ENCODE peak calls at places on chromosomes 2 and 18, in five cellular contexts. Y, L, E, Q and H are unnamed samples. For H3K27me3, the result is how much of the 10 kb centered on the place peaks cover.

GRCh38 chr2:120238728-120239487 is 13.7 kb upstream of the RALB start:
- DNase-seq in L (no peak), Q (no peak), E (peak), Y (no peak), H (no peak)

GRCh38 chr2:165868211-165868610 is 74.2 kb upstream of the GALNT3 start:
- DNase-seq in E (no peak), Y (no peak), L (no peak), Q (no peak), H (no peak)

GRCh38 chr2:224946911-224947310 is 95.4 kb downstream of the DOCK10 start:
- DNase-seq in Q (no peak), E (no peak), Y (no peak), L (no peak), H (no peak)

GRCh38 chr18:79789901-79790885 is 7.5 kb upstream of the KCNG2 start:
- DNase-seq in E (no peak), L (no peak), Q (no peak), Y (no peak), H (no peak)

GRCh38 chr2:130300258-130300969 is 42.3 kb upstream of the IMP4 start:
- DNase-seq in Y (no peak), L (no peak), E (no peak), Q (no peak), H (no peak)

GRCh38 chr2:138536302-138536701 is 34.7 kb downstream of the SPOPL start:
- DNase-seq in L (no peak), Q (no peak), Y (no peak), E (no peak), H (no peak)

GRCh38 chr2:63058149-63058741 is 7.6 kb downstream of the OTX1 start:
- DNase-seq in L (no peak), E (no peak), Q (no peak), Y (no peak), H (no peak)

GRCh38 chr2:217270089-217270800 is 410.4 kb upstream of the TNP1 start:
- DNase-seq in L (no peak), Q (no peak), Y (no peak), E (no peak), H (no peak)

GRCh38 chr2:26615336-26616031 is 25.7 kb downstream of the CIB4 start:
- DNase-seq in Y (no peak), E (no peak), L (peak), Q (no peak), H (no peak)

GRCh38 chr2:46998551-46998950 is 82.9 kb upstream of the MCFD2 start:
- DNase-seq in Q (no peak), L (no peak), Y (no peak), E (no peak), H (no peak)

GRCh38 chr2:58419983-58420382 is 178.9 kb upstream of the FANCL start:
- DNase-seq in Y (no peak), L (peak), Q (no peak), E (no peak), H (no peak)

GRCh38 chr2:120310136-120310535 is 35.8 kb upstream of the INHBB start:
- DNase-seq in Q (no peak), E (no peak), Y (no peak), L (no peak), H (no peak)

GRCh38 chr2:184554736-184555135 is 43.6 kb upstream of the ZNF804A start:
- DNase-seq in E (no peak), Q (no peak), Y (no peak), L (no peak), H (no peak)

GRCh38 chr18:55999641-56000040 is 411.6 kb upstream of the TCF4 start:
- DNase-seq in E (no peak), Y (no peak), Q (no peak), L (no peak), H (no peak)

GRCh38 chr2:107808986-107809385 is 17.7 kb upstream of the RGPD4 start:
- DNase-seq in E (no peak), Q (no peak), L (no peak), Y (no peak), H (peak)

GRCh38 chr2:120938132-120938771 is 202.6 kb downstream of the GLI2 start:
- DNase-seq in Y (no peak), L (no peak), Q (no peak), E (peak), H (no peak)

GRCh38 chr18:76412010-76412817 is 82.8 kb downstream of the ZNF516 start:
- DNase-seq in Y (no peak), Q (no peak), E (no peak), L (no peak), H (no peak)

GRCh38 chr2:205802069-205802468 is 119.8 kb downstream of the NRP2 start:
- DNase-seq in Q (no peak), Y (no peak), L (no peak), E (no peak), H (no peak)

GRCh38 chr2:67346718-67347407 is 50.3 kb upstream of the ETAA1 start:
- DNase-seq in Y (no peak), Q (no peak), L (no peak), E (no peak), H (no peak)

GRCh38 chr2:173914055-173914922 is 50.9 kb downstream of the SP3 start:
- DNase-seq in Y (no peak), E (no peak), L (no peak), Q (no peak), H (no peak)

GRCh38 chr2:7899923-7900322 is 781.9 kb upstream of the ID2 start:
- DNase-seq in L (no peak), Y (no peak), E (no peak), Q (no peak), H (no peak)
- H3K27ac ChIP-seq in L (no peak), Y (no peak), E (no peak), Q (no peak), H (no peak)

GRCh38 chr2:40213071-40213470 is 238.8 kb downstream of the SLC8A1 start:
- DNase-seq in L (no peak), E (no peak), Y (no peak), Q (no peak), H (no peak)
- TF ChIP-seq CTCF in L (peak), E (peak), Y (peak), Q (peak), H (no peak)

GRCh38 chr18:37251679-37252078 is 313.9 kb downstream of the CELF4 start:
- DNase-seq in Y (peak), L (no peak), Q (no peak), E (no peak), H (no peak)

GRCh38 chr18:37247499-37248161 is 318.0 kb downstream of the CELF4 start:
- DNase-seq in Y (no peak), Q (no peak), L (no peak), E (no peak), H (no peak)

GRCh38 chr18:37249895-37250618 is 315.5 kb downstream of the CELF4 start:
- DNase-seq in Q (no peak), Y (no peak), E (no peak), L (no peak), H (no peak)

GRCh38 chr18:37248281-37248680 is 317.3 kb downstream of the CELF4 start:
- DNase-seq in E (no peak), Y (no peak), L (no peak), Q (no peak), H (no peak)

GRCh38 chr18:37249171-37249886 is 316.3 kb downstream of the CELF4 start:
- DNase-seq in E (no peak), Y (no peak), Q (no peak), L (no peak), H (no peak)
- H3K27me3 ChIP-seq in E (under half), Y (under half), Q (under half), L (under half), H (under half)

GRCh38 chr2:110679337-110679707 is 1.5 kb upstream of the BUB1 start:
- DNase-seq in E (no peak), L (peak), Q (peak), Y (no peak), H (no peak)
- H3K27ac ChIP-seq in E (no peak), L (no peak), Q (peak), Y (no peak), H (no peak)

GRCh38 chr18:23664674-23665073 is 2.0 kb upstream of the ANKRD29 start:
- DNase-seq in Q (no peak), L (no peak), Y (no peak), E (no peak), H (no peak)

GRCh38 chr18:23669804-23670203 is 7.1 kb upstream of the ANKRD29 start:
- DNase-seq in Y (no peak), E (no peak), Q (no peak), L (no peak), H (no peak)

GRCh38 chr18:23669202-23669766 is 6.6 kb upstream of the ANKRD29 start:
- DNase-seq in E (no peak), Y (no peak), Q (no peak), L (no peak), H (no peak)

GRCh38 chr18:23668731-23669130 is 6.0 kb upstream of the ANKRD29 start:
- DNase-seq in E (no peak), Q (no peak), L (no peak), Y (no peak), H (no peak)

GRCh38 chr18:23667114-23667513 is 4.4 kb upstream of the ANKRD29 start:
- DNase-seq in L (no peak), Q (no peak), E (no peak), Y (no peak), H (no peak)
- TF ChIP-seq CTCF in L (no peak), Q (no peak), E (no peak), Y (no peak), H (no peak)